ENCODE peak calls at places on chromosomes 13 and 19, in four cellular contexts. One of them, this sample, is unnamed.

GRCh38 chr13:72541674-72542073 is 185.8 kb downstream of the MZT1 start:
- DNase-seq in endothelial cell of umbilical vein: no peak
- DNase-seq in psoas muscle: no peak
- DNase-seq in neuronal stem cell: no peak
- DNase-seq in this sample: no peak

GRCh38 chr19:8468761-8469458 is 24.1 kb downstream of the HNRNPM start:
- DNase-seq in endothelial cell of umbilical vein: no peak
- DNase-seq in psoas muscle: no peak
- DNase-seq in neuronal stem cell: no peak
- DNase-seq in this sample: no peak

GRCh38 chr19:32901504-32902161 is 32.1 kb upstream of the SLC7A9 start:
- DNase-seq in endothelial cell of umbilical vein: no peak
- DNase-seq in psoas muscle: no peak
- DNase-seq in neuronal stem cell: no peak
- DNase-seq in this sample: no peak

GRCh38 chr19:55251296-55252081 is 7.3 kb downstream of the PPP6R1 start:
- DNase-seq in endothelial cell of umbilical vein: peak; percentile 20
- DNase-seq in psoas muscle: peak; percentile 32
- DNase-seq in neuronal stem cell: no peak
- DNase-seq in this sample: no peak

GRCh38 chr13:79918620-79919019 is 422.3 kb downstream of the SPRY2 start:
- DNase-seq in endothelial cell of umbilical vein: peak; percentile 8
- DNase-seq in psoas muscle: no peak
- DNase-seq in neuronal stem cell: no peak
- DNase-seq in this sample: no peak

GRCh38 chr19:2549701-2550191 is 73.8 kb downstream of the GADD45B start:
- DNase-seq in endothelial cell of umbilical vein: no peak
- DNase-seq in psoas muscle: peak; percentile 88
- DNase-seq in neuronal stem cell: no peak
- DNase-seq in this sample: no peak

GRCh38 chr13:46386996-46387851 is at the start of gene RUBCNL:
- DNase-seq in endothelial cell of umbilical vein: no peak
- DNase-seq in psoas muscle: peak; percentile 62
- DNase-seq in neuronal stem cell: peak; percentile 57
- DNase-seq in this sample: peak; percentile 44

GRCh38 chr19:29549105-29550070 is 23.6 kb downstream of the VSTM2B start:
- DNase-seq in endothelial cell of umbilical vein: no peak
- DNase-seq in psoas muscle: no peak
- DNase-seq in neuronal stem cell: no peak
- DNase-seq in this sample: no peak

GRCh38 chr19:35718345-35719041 is 690 bp downstream of the KMT2B start:
- DNase-seq in endothelial cell of umbilical vein: peak; percentile 25
- DNase-seq in psoas muscle: peak; percentile 70
- DNase-seq in neuronal stem cell: peak; percentile 21
- DNase-seq in this sample: peak; percentile 38

GRCh38 chr13:107266657-107267056 is 698.7 kb upstream of the ARGLU1 start:
- DNase-seq in endothelial cell of umbilical vein: no peak
- DNase-seq in psoas muscle: no peak
- DNase-seq in neuronal stem cell: no peak
- DNase-seq in this sample: no peak

GRCh38 chr19:5951338-5951861 is 26.5 kb downstream of the RANBP3 start:
- DNase-seq in endothelial cell of umbilical vein: peak; percentile 24
- DNase-seq in psoas muscle: no peak
- DNase-seq in neuronal stem cell: no peak
- DNase-seq in this sample: no peak

GRCh38 chr13:50222569-50223332 is 207.5 kb downstream of the KCNRG start:
- DNase-seq in endothelial cell of umbilical vein: no peak
- DNase-seq in psoas muscle: peak; percentile 90
- DNase-seq in neuronal stem cell: no peak
- DNase-seq in this sample: no peak

GRCh38 chr13:62706035-62706434 is 1290.4 kb upstream of the PCDH20 start:
- DNase-seq in endothelial cell of umbilical vein: no peak
- DNase-seq in psoas muscle: no peak
- DNase-seq in neuronal stem cell: no peak
- DNase-seq in this sample: no peak

GRCh38 chr19:19632661-19633060 is 4.6 kb upstream of the LPAR2 start:
- DNase-seq in endothelial cell of umbilical vein: no peak
- DNase-seq in psoas muscle: no peak
- DNase-seq in neuronal stem cell: no peak
- DNase-seq in this sample: no peak

GRCh38 chr19:48400018-48400742 is 6.7 kb downstream of the GRIN2D start:
- DNase-seq in endothelial cell of umbilical vein: peak; percentile 75
- DNase-seq in psoas muscle: peak; percentile 76
- DNase-seq in neuronal stem cell: no peak
- DNase-seq in this sample: peak; percentile 53

GRCh38 chr19:3687774-3688706 is 12.2 kb downstream of the PIP5K1C start:
- DNase-seq in endothelial cell of umbilical vein: no peak
- DNase-seq in psoas muscle: no peak
- DNase-seq in neuronal stem cell: no peak
- DNase-seq in this sample: peak; percentile 65

GRCh38 chr13:52067237-52067636 is 42.7 kb downstream of the UTP14C start:
- DNase-seq in endothelial cell of umbilical vein: no peak
- DNase-seq in psoas muscle: no peak
- DNase-seq in neuronal stem cell: no peak
- DNase-seq in this sample: no peak

GRCh38 chr19:35901854-35902661 is at the start of gene HCST:
- DNase-seq in endothelial cell of umbilical vein: no peak
- DNase-seq in psoas muscle: no peak
- DNase-seq in neuronal stem cell: no peak
- DNase-seq in this sample: peak; percentile 31

GRCh38 chr13:49319555-49320350 is 72.0 kb downstream of the CDADC1 start:
- DNase-seq in endothelial cell of umbilical vein: no peak
- DNase-seq in psoas muscle: no peak
- DNase-seq in neuronal stem cell: no peak
- DNase-seq in this sample: no peak

GRCh38 chr19:49119411-49120324 is at the start of gene PPFIA3:
- DNase-seq in endothelial cell of umbilical vein: peak; percentile 51
- DNase-seq in psoas muscle: peak; percentile 84
- DNase-seq in neuronal stem cell: peak; percentile 68
- DNase-seq in this sample: peak; percentile 37

GRCh38 chr13:36884235-36884634 is 35.8 kb downstream of the SMAD9 start:
- DNase-seq in endothelial cell of umbilical vein: no peak
- DNase-seq in psoas muscle: no peak
- DNase-seq in neuronal stem cell: no peak
- DNase-seq in this sample: no peak

GRCh38 chr13:25882732-25883357 is 169.0 kb downstream of the SHISA2 start:
- DNase-seq in endothelial cell of umbilical vein: no peak
- DNase-seq in psoas muscle: no peak
- DNase-seq in neuronal stem cell: no peak
- DNase-seq in this sample: no peak

GRCh38 chr19:1608414-1609391 is 3.4 kb upstream of the UQCR11 start:
- DNase-seq in endothelial cell of umbilical vein: no peak
- DNase-seq in psoas muscle: no peak
- DNase-seq in neuronal stem cell: no peak
- DNase-seq in this sample: peak; percentile 15

GRCh38 chr13:112066624-112067004 is 335 bp upstream of the SOX1 start:
- DNase-seq in endothelial cell of umbilical vein: no peak
- DNase-seq in psoas muscle: peak; percentile 74
- DNase-seq in neuronal stem cell: peak; percentile 88
- DNase-seq in this sample: peak; percentile 3

GRCh38 chr19:33304760-33305647 is 2.7 kb upstream of the CEBPA start:
- DNase-seq in endothelial cell of umbilical vein: no peak
- DNase-seq in psoas muscle: no peak
- DNase-seq in neuronal stem cell: no peak
- DNase-seq in this sample: peak; percentile 98

GRCh38 chr13:73467103-73467502 is 408.3 kb downstream of the KLF5 start:
- DNase-seq in endothelial cell of umbilical vein: no peak
- DNase-seq in psoas muscle: no peak
- DNase-seq in neuronal stem cell: no peak
- DNase-seq in this sample: no peak

GRCh38 chr13:28347456-28348371 is 147.2 kb downstream of the FLT1 start:
- DNase-seq in endothelial cell of umbilical vein: no peak
- DNase-seq in psoas muscle: no peak
- DNase-seq in neuronal stem cell: no peak
- DNase-seq in this sample: no peak

GRCh38 chr19:55459950-55460657 is 1.3 kb downstream of the ISOC2 start:
- DNase-seq in endothelial cell of umbilical vein: peak; percentile 46
- DNase-seq in psoas muscle: no peak
- DNase-seq in neuronal stem cell: no peak
- DNase-seq in this sample: peak; percentile 30

GRCh38 chr13:29493796-29494195 is 101.7 kb downstream of the SLC7A1 start:
- DNase-seq in endothelial cell of umbilical vein: no peak
- DNase-seq in psoas muscle: no peak
- DNase-seq in neuronal stem cell: no peak
- DNase-seq in this sample: no peak

GRCh38 chr13:23319915-23320224 is 113.6 kb downstream of the SACS start:
- DNase-seq in endothelial cell of umbilical vein: no peak
- DNase-seq in psoas muscle: no peak
- DNase-seq in neuronal stem cell: no peak
- DNase-seq in this sample: no peak

GRCh38 chr19:9178901-9179300 is at the start of gene OR7D2:
- DNase-seq in endothelial cell of umbilical vein: no peak
- DNase-seq in psoas muscle: no peak
- DNase-seq in neuronal stem cell: no peak
- DNase-seq in this sample: no peak

GRCh38 chr13:48155850-48156249 is 60.9 kb upstream of the MED4 start:
- DNase-seq in endothelial cell of umbilical vein: peak; percentile 86
- DNase-seq in psoas muscle: no peak
- DNase-seq in neuronal stem cell: no peak
- DNase-seq in this sample: peak; percentile 84

GRCh38 chr13:68176486-68176885 is 946.4 kb upstream of the PCDH9 start:
- DNase-seq in endothelial cell of umbilical vein: peak; percentile 85
- DNase-seq in psoas muscle: no peak
- DNase-seq in neuronal stem cell: no peak
- DNase-seq in this sample: no peak

GRCh38 chr19:53461866-53462265 is 5.7 kb upstream of the ZNF813 start:
- DNase-seq in endothelial cell of umbilical vein: no peak
- DNase-seq in psoas muscle: no peak
- DNase-seq in neuronal stem cell: no peak
- DNase-seq in this sample: no peak

GRCh38 chr13:50524540-50524939 is 319.0 kb downstream of the DLEU7 start:
- DNase-seq in endothelial cell of umbilical vein: no peak
- DNase-seq in psoas muscle: no peak
- DNase-seq in neuronal stem cell: no peak
- DNase-seq in this sample: peak; percentile 60

GRCh38 chr19:4043410-4043809 is 23.3 kb downstream of the ZBTB7A start:
- DNase-seq in endothelial cell of umbilical vein: no peak
- DNase-seq in psoas muscle: no peak
- DNase-seq in neuronal stem cell: no peak
- DNase-seq in this sample: peak; percentile 64

GRCh38 chr19:51531349-51532315 is at the start of gene SIGLEC6:
- DNase-seq in endothelial cell of umbilical vein: no peak
- DNase-seq in psoas muscle: peak; percentile 67
- DNase-seq in neuronal stem cell: no peak
- DNase-seq in this sample: no peak

GRCh38 chr19:8451885-8452284 is 7.1 kb downstream of the HNRNPM start:
- DNase-seq in endothelial cell of umbilical vein: no peak
- DNase-seq in psoas muscle: no peak
- DNase-seq in neuronal stem cell: no peak
- DNase-seq in this sample: no peak

GRCh38 chr19:958967-959685 is 25.0 kb upstream of the WDR18 start:
- DNase-seq in endothelial cell of umbilical vein: no peak
- DNase-seq in psoas muscle: no peak
- DNase-seq in neuronal stem cell: no peak
- DNase-seq in this sample: peak; percentile 21

GRCh38 chr19:40089462-40089861 is 1.3 kb downstream of the ZNF780A start:
- DNase-seq in endothelial cell of umbilical vein: no peak
- DNase-seq in psoas muscle: no peak
- DNase-seq in neuronal stem cell: no peak
- DNase-seq in this sample: no peak
- H3K4me3 ChIP-seq in endothelial cell of umbilical vein: peak overlapping the region; percentile 72
- H3K4me3 ChIP-seq in psoas muscle: peak overlapping the region; percentile 92
- H3K4me3 ChIP-seq in neuronal stem cell: peak overlapping the region; percentile 74
- H3K4me3 ChIP-seq in this sample: peak overlapping the region; percentile 71

GRCh38 chr19:14411161-14411560 is 8.0 kb downstream of the DDX39A start:
- DNase-seq in endothelial cell of umbilical vein: no peak
- DNase-seq in psoas muscle: no peak
- DNase-seq in neuronal stem cell: no peak
- DNase-seq in this sample: no peak
- H3K4me1 ChIP-seq in endothelial cell of umbilical vein: peaks cover 4% of the 10 kb centered on the region
- H3K4me1 ChIP-seq in psoas muscle: peaks cover 3% of the 10 kb centered on the region
- H3K4me1 ChIP-seq in neuronal stem cell: peaks cover 3% of the 10 kb centered on the region
- H3K4me1 ChIP-seq in this sample: peaks cover 5% of the 10 kb centered on the region

GRCh38 chr13:42990991-42991891 is 800 bp downstream of the EPSTI1 start:
- DNase-seq in endothelial cell of umbilical vein: no peak
- DNase-seq in psoas muscle: no peak
- DNase-seq in neuronal stem cell: no peak
- DNase-seq in this sample: no peak
- H3K4me3 ChIP-seq in endothelial cell of umbilical vein: peak overlapping the region; percentile 77
- H3K4me3 ChIP-seq in psoas muscle: peak overlapping the region; percentile 87
- H3K4me3 ChIP-seq in neuronal stem cell: no peak overlapping the region
- H3K4me3 ChIP-seq in this sample: peak overlapping the region; percentile 78

GRCh38 chr19:38730470-38730730 is 13.9 kb downstream of the CAPN12 start:
- DNase-seq in endothelial cell of umbilical vein: no peak
- DNase-seq in psoas muscle: no peak
- DNase-seq in neuronal stem cell: no peak
- DNase-seq in this sample: no peak
- H3K4me1 ChIP-seq in endothelial cell of umbilical vein: peaks cover 17% of the 10 kb centered on the region
- H3K4me1 ChIP-seq in psoas muscle: peaks cover 8% of the 10 kb centered on the region
- H3K4me1 ChIP-seq in neuronal stem cell: peaks cover 3% of the 10 kb centered on the region
- H3K4me1 ChIP-seq in this sample: no peaks in the 10 kb centered on the region

GRCh38 chr13:104204177-104204576 is 1138.0 kb upstream of the SLC10A2 start:
- DNase-seq in endothelial cell of umbilical vein: no peak
- DNase-seq in psoas muscle: no peak
- DNase-seq in neuronal stem cell: no peak
- DNase-seq in this sample: no peak

DNA sequence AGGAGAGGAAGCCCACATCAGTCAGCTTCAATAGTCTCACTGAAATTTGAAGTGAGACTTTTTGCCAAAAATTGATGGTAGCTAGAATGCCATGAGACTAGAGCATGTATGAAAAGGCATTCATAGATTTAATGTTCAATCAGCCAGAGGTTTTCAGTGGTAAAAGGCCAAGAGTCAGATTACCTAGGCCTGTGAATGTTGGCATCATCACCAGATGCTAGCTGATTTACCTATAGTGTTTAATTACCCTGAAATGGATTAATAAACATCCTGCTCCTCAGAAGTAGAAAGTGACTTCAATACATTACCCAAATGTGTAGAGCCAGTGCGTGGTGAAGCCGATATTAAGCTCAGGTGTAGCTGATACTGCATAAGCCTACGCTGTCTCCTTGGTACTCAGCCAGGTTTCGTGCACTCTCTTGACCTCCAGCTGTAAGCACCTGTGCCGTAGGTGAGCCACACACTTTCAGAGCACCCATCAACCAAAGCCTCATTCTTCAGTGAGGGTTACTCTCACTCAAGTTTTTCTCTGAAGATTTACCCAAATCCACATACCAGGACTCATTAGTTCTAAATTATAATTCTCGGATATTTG is 1140.3 kb upstream of the SLC10A2 start:
- DNase-seq in endothelial cell of umbilical vein: no peak
- DNase-seq in psoas muscle: no peak
- DNase-seq in neuronal stem cell: no peak
- DNase-seq in this sample: no peak
- H3K4me3 ChIP-seq in endothelial cell of umbilical vein: no peak overlapping the region
- H3K4me3 ChIP-seq in psoas muscle: no peak overlapping the region
- H3K4me3 ChIP-seq in neuronal stem cell: no peak overlapping the region
- H3K4me3 ChIP-seq in this sample: no peak overlapping the region

DNA sequence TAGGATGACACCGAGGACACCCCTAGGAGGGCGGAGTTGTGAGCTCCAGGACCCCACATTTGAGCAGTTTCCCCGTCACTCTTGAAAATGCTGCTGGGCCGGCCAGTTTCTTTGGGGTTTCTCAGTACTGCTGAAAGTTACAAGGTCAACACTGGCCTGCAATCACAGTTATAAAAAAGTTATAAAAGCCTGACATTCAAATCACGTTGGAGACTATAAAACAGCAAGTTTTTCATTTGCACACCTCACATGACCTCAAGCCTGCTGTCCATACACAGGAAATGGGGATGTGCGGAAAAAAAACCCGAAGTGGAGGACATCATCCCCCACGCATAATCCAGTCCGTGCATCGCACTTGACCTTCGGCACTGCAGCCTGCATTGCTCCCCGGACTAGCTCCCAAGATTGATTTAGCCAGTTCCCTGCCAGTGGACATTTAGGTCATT is 27.0 kb downstream of the DNM2 start:
- DNase-seq in endothelial cell of umbilical vein: no peak
- DNase-seq in psoas muscle: no peak
- DNase-seq in neuronal stem cell: no peak
- DNase-seq in this sample: peak; percentile 74
- H3K4me1 ChIP-seq in endothelial cell of umbilical vein: peaks cover 20% of the 10 kb centered on the region
- H3K4me1 ChIP-seq in psoas muscle: peaks cover 34% of the 10 kb centered on the region
- H3K4me1 ChIP-seq in neuronal stem cell: no peaks in the 10 kb centered on the region
- H3K4me1 ChIP-seq in this sample: peaks cover 26% of the 10 kb centered on the region